ENCODE peak calls at places on chromosomes 6 and 20, in six cellular contexts. One of them, this sample, is unnamed.

GRCh38 chr20:10250902-10251301 is 32.3 kb downstream of the SNAP25 start:
- DNase-seq in heart right ventricle: no peak
- DNase-seq in C1 segment of cervical spinal cord: no peak
- DNase-seq in left ventricle myocardium superior: no peak
- DNase-seq in activated CD8-positive, alpha-beta memory T cell treated with anti-CD3 and anti-CD28 coated beads for 24 hours: no peak
- DNase-seq in psoas muscle: no peak
- DNase-seq in this sample: no peak

GRCh38 chr6:56902551-56903464 is 52.1 kb upstream of the BEND6 start:
- DNase-seq in left ventricle myocardium superior: no peak
- DNase-seq in activated CD8-positive, alpha-beta memory T cell treated with anti-CD3 and anti-CD28 coated beads for 24 hours: no peak
- DNase-seq in psoas muscle: no peak
- DNase-seq in C1 segment of cervical spinal cord: no peak
- DNase-seq in heart right ventricle: no peak
- DNase-seq in this sample: peak; percentile 87

GRCh38 chr20:34999021-34999451 is 43.4 kb downstream of the MYH7B start:
- DNase-seq in left ventricle myocardium superior: peak; percentile 34
- DNase-seq in activated CD8-positive, alpha-beta memory T cell treated with anti-CD3 and anti-CD28 coated beads for 24 hours: no peak
- DNase-seq in C1 segment of cervical spinal cord: no peak
- DNase-seq in heart right ventricle: no peak
- DNase-seq in psoas muscle: no peak
- DNase-seq in this sample: no peak

GRCh38 chr20:61819484-61819846 is 246.2 kb downstream of the TAF4 start:
- DNase-seq in activated CD8-positive, alpha-beta memory T cell treated with anti-CD3 and anti-CD28 coated beads for 24 hours: no peak
- DNase-seq in left ventricle myocardium superior: no peak
- DNase-seq in C1 segment of cervical spinal cord: no peak
- DNase-seq in heart right ventricle: no peak
- DNase-seq in psoas muscle: no peak
- DNase-seq in this sample: no peak

GRCh38 chr20:10654630-10655029 is 19.2 kb downstream of the JAG1 start:
- DNase-seq in psoas muscle: no peak
- DNase-seq in activated CD8-positive, alpha-beta memory T cell treated with anti-CD3 and anti-CD28 coated beads for 24 hours: no peak
- DNase-seq in C1 segment of cervical spinal cord: no peak
- DNase-seq in heart right ventricle: no peak
- DNase-seq in left ventricle myocardium superior: no peak
- DNase-seq in this sample: no peak

GRCh38 chr6:133748628-133749027 is 140.3 kb upstream of the TCF21 start:
- DNase-seq in C1 segment of cervical spinal cord: no peak
- DNase-seq in psoas muscle: no peak
- DNase-seq in left ventricle myocardium superior: no peak
- DNase-seq in activated CD8-positive, alpha-beta memory T cell treated with anti-CD3 and anti-CD28 coated beads for 24 hours: no peak
- DNase-seq in heart right ventricle: no peak
- DNase-seq in this sample: no peak

GRCh38 chr6:41586564-41586963 is 40.4 kb downstream of the FOXP4 start:
- DNase-seq in C1 segment of cervical spinal cord: peak; percentile 11
- DNase-seq in psoas muscle: no peak
- DNase-seq in heart right ventricle: no peak
- DNase-seq in left ventricle myocardium superior: no peak
- DNase-seq in activated CD8-positive, alpha-beta memory T cell treated with anti-CD3 and anti-CD28 coated beads for 24 hours: no peak
- DNase-seq in this sample: no peak

GRCh38 chr20:17202668-17203067 is 24.2 kb upstream of the PCSK2 start:
- DNase-seq in left ventricle myocardium superior: no peak
- DNase-seq in activated CD8-positive, alpha-beta memory T cell treated with anti-CD3 and anti-CD28 coated beads for 24 hours: no peak
- DNase-seq in psoas muscle: no peak
- DNase-seq in heart right ventricle: no peak
- DNase-seq in C1 segment of cervical spinal cord: no peak
- DNase-seq in this sample: no peak

GRCh38 chr6:132007474-132008190 is 56.5 kb upstream of the CCN2 start:
- DNase-seq in activated CD8-positive, alpha-beta memory T cell treated with anti-CD3 and anti-CD28 coated beads for 24 hours: no peak
- DNase-seq in psoas muscle: no peak
- DNase-seq in heart right ventricle: no peak
- DNase-seq in left ventricle myocardium superior: no peak
- DNase-seq in C1 segment of cervical spinal cord: no peak
- DNase-seq in this sample: peak; percentile 59

GRCh38 chr6:95228636-95229035 is 348.7 kb upstream of the MANEA start:
- DNase-seq in C1 segment of cervical spinal cord: no peak
- DNase-seq in left ventricle myocardium superior: no peak
- DNase-seq in psoas muscle: no peak
- DNase-seq in heart right ventricle: no peak
- DNase-seq in activated CD8-positive, alpha-beta memory T cell treated with anti-CD3 and anti-CD28 coated beads for 24 hours: no peak
- DNase-seq in this sample: no peak

This sample was measured in fibroblast of the aortic adventitia.